ENCODE peak calls at places on chromosome 21, in ten cellular contexts. O is PC-3; S is progenitor cell of endocrine pancreas; J is stimulated activated CD4-positive, alpha-beta T cell treated with anti-CD3 and anti-CD28 coated beads, Interleukin-4, amount 100 ng/mL, for 4 hours; X is T-cell; P is memory B cell; F is left ventricle myocardium inferior; I is T-helper 1 cell; Y is M059J; N is T-helper 2 cell. Q is an unnamed sample.
A peak's percentile ranks its signal among the peaks of the same experiment; 100 is the strongest.

GRCh38 chr21:14591882-14592281 is 45.8 kb upstream of the SAMSN1 start:
- DNase-seq in X (peak; percentile 27), I (no peak), N (no peak), P (no peak), F (no peak), J (no peak), S (no peak), O (peak; percentile 26), Y (peak; percentile 7), Q (no peak)

GRCh38 chr21:17513214-17514123 is 626 bp downstream of the CXADR start:
- DNase-seq in I (no peak), X (no peak), P (peak; percentile 0), N (peak; percentile 2), S (no peak), Y (peak; percentile 49), O (peak; percentile 38), J (no peak), F (no peak), Q (peak; percentile 30)

GRCh38 chr21:20997308-20997632 is 939 bp upstream of the NCAM2 start:
- DNase-seq in P (no peak), O (no peak), N (no peak), Y (no peak), F (no peak), J (no peak), I (no peak), S (no peak), X (no peak), Q (no peak)

GRCh38 chr21:45302082-45303061 is 14.7 kb upstream of the POFUT2 start:
- DNase-seq in Y (no peak), O (no peak), J (peak; percentile 62), X (peak; percentile 77), N (peak; percentile 36), S (no peak), P (no peak), F (peak; percentile 85), I (no peak), Q (peak; percentile 69)

GRCh38 chr21:41064325-41064724 is 103.6 kb upstream of the BACE2 start:
- DNase-seq in F (no peak), I (no peak), S (no peak), P (no peak), O (no peak), N (no peak), Y (no peak), J (no peak), X (no peak), Q (no peak)

GRCh38 chr21:17045214-17045835 is 467.5 kb upstream of the CXADR start:
- DNase-seq in X (no peak), O (peak; percentile 33), I (no peak), F (no peak), J (no peak), N (no peak), Y (peak; percentile 28), P (no peak), S (no peak), Q (no peak)

GRCh38 chr21:21788591-21788990 is 790.4 kb downstream of the NCAM2 start:
- DNase-seq in X (no peak), O (no peak), I (no peak), Y (no peak), P (no peak), F (no peak), S (no peak), N (no peak), J (no peak), Q (no peak)

GRCh38 chr21:29228306-29228705 is 70.4 kb upstream of the BACH1 start:
- DNase-seq in J (no peak), X (no peak), N (no peak), S (no peak), Y (no peak), F (no peak), I (no peak), O (no peak), P (no peak), Q (no peak)

GRCh38 chr21:43208561-43209332 is 39.9 kb downstream of the CRYAA start:
- DNase-seq in J (no peak), S (peak; percentile 7), X (no peak), Y (no peak), O (no peak), N (no peak), I (no peak), P (no peak), F (no peak), Q (no peak)

GRCh38 chr21:41667136-41667535 is 99.7 kb downstream of the RIPK4 start:
- DNase-seq in O (no peak), S (no peak), N (no peak), X (no peak), J (no peak), Y (no peak), P (no peak), F (no peak), I (no peak), Q (no peak)

GRCh38 chr21:44925027-44925755 is 4.5 kb upstream of the ITGB2 start:
- DNase-seq in N (no peak), O (peak; percentile 45), I (no peak), Y (no peak), S (no peak), J (no peak), F (no peak), P (no peak), X (no peak), Q (no peak)

GRCh38 chr21:44870748-44871495 is 2.6 kb downstream of the PTTG1IP start:
- DNase-seq in P (no peak), N (no peak), I (no peak), F (peak; percentile 75), J (no peak), X (no peak), Y (peak; percentile 78), O (peak; percentile 78), S (no peak), Q (peak; percentile 53)

GRCh38 chr21:35475006-35475405 is 425.9 kb upstream of the RUNX1 start:
- DNase-seq in X (no peak), P (no peak), I (no peak), F (no peak), N (no peak), S (no peak), Y (no peak), J (no peak), O (no peak), Q (no peak)

GRCh38 chr21:35850542-35851103 is 209.7 kb downstream of the SETD4 start:
- DNase-seq in S (no peak), F (no peak), N (no peak), J (no peak), P (no peak), Y (no peak), O (no peak), X (no peak), I (no peak), Q (peak; percentile 34)

GRCh38 chr21:45001134-45002095 is 61.6 kb downstream of the SLX9 start:
- DNase-seq in X (no peak), S (no peak), J (no peak), N (no peak), P (no peak), F (peak; percentile 62), I (no peak), O (peak; percentile 94), Y (peak; percentile 89), Q (no peak)

GRCh38 chr21:42534361-42534900 is 20.8 kb downstream of the SLC37A1 start:
- DNase-seq in F (no peak), X (no peak), J (no peak), N (no peak), O (no peak), S (no peak), P (no peak), I (no peak), Y (no peak), Q (no peak)

GRCh38 chr21:39842741-39843146 is 24.5 kb upstream of the PCP4 start:
- DNase-seq in X (no peak), O (no peak), S (no peak), I (no peak), Y (peak; percentile 28), F (no peak), P (no peak), N (no peak), J (no peak), Q (no peak)

GRCh38 chr21:15212214-15212613 is 147.4 kb upstream of the NRIP1 start:
- DNase-seq in S (no peak), X (no peak), O (no peak), Y (no peak), P (no peak), F (no peak), N (no peak), I (no peak), J (no peak), Q (no peak)

GRCh38 chr21:44869860-44870747 is 3.4 kb downstream of the PTTG1IP start:
- DNase-seq in Y (peak; percentile 100), J (no peak), P (no peak), O (peak; percentile 98), I (no peak), S (no peak), N (no peak), F (no peak), X (no peak), Q (peak; percentile 64)

GRCh38 chr21:20023199-20023598 is 975.0 kb upstream of the NCAM2 start:
- DNase-seq in S (no peak), O (peak; percentile 19), J (no peak), F (no peak), I (no peak), N (no peak), Y (no peak), X (no peak), P (no peak), Q (no peak)

GRCh38 chr21:39444406-39445145 is 1.0 kb downstream of the LCA5L start:
- DNase-seq in N (no peak), P (no peak), F (no peak), S (no peak), I (no peak), J (no peak), Y (peak; percentile 70), X (no peak), O (peak; percentile 10), Q (no peak)

GRCh38 chr21:43277481-43278351 is 108.9 kb downstream of the CRYAA start:
- DNase-seq in S (no peak), P (no peak), J (no peak), X (no peak), O (no peak), F (peak; percentile 47), N (no peak), Y (no peak), I (no peak), Q (no peak)

GRCh38 chr21:44506279-44507255 is 33.4 kb downstream of the KRTAP10-1 start:
- DNase-seq in J (no peak), N (no peak), I (no peak), F (no peak), P (no peak), O (no peak), S (no peak), Y (no peak), X (no peak), Q (no peak)

GRCh38 chr21:32779983-32780382 is 8.4 kb upstream of the PAXBP1 start:
- DNase-seq in I (no peak), Y (no peak), P (no peak), N (no peak), F (no peak), X (no peak), O (no peak), S (no peak), J (no peak), Q (no peak)

GRCh38 chr21:27693376-27693775 is 726.5 kb upstream of the ADAMTS5 start:
- DNase-seq in P (no peak), S (no peak), Y (peak; percentile 91), J (no peak), N (no peak), X (no peak), I (no peak), F (no peak), O (peak; percentile 46), Q (no peak)

GRCh38 chr21:31176725-31177124 is 138.4 kb upstream of the KRTAP19-8 start:
- DNase-seq in S (no peak), X (no peak), I (no peak), J (peak; percentile 53), F (no peak), Y (no peak), P (no peak), N (no peak), O (no peak), Q (no peak)

GRCh38 chr21:36141513-36141925 is 6.6 kb downstream of the CBR3 start:
- DNase-seq in N (peak; percentile 73), S (peak; percentile 83), X (peak; percentile 84), F (peak; percentile 24), J (peak; percentile 90), I (peak; percentile 79), O (peak; percentile 100), P (peak; percentile 91), Y (peak; percentile 97), Q (peak; percentile 64)

GRCh38 chr21:45151484-45152115 is 77.2 kb downstream of the ADARB1 start:
- DNase-seq in I (no peak), S (no peak), F (no peak), N (no peak), Y (no peak), J (no peak), O (no peak), P (no peak), X (no peak), Q (no peak)